ENCODE peak calls at places on chromosomes 16 and 17, in five cellular contexts. U is left ventricle myocardium inferior; X is breast epithelium; H is CD4-positive, alpha-beta T cell; Y is omental fat pad. O is an unnamed sample.

GRCh38 chr17:81731271-81731670 is 19.2 kb downstream of the SLC25A10 start:
- DNase-seq in X (no peak), Y (no peak), H (no peak), U (no peak), O (no peak)

GRCh38 chr17:73595068-73595865 is 49.0 kb downstream of the SDK2 start:
- DNase-seq in Y (no peak), X (no peak), H (no peak), U (peak; percentile 74), O (no peak)

GRCh38 chr17:16515933-16516332 is 23.9 kb upstream of the LRRC75A start:
- DNase-seq in Y (no peak), X (no peak), H (no peak), U (no peak), O (peak; percentile 0)

GRCh38 chr17:80856863-80857488 is 134.7 kb upstream of the CHMP6 start:
- DNase-seq in H (no peak), U (no peak), X (no peak), Y (no peak), O (no peak)

GRCh38 chr16:83272201-83272600 is 535.6 kb upstream of the HSBP1 start:
- DNase-seq in H (no peak), U (no peak), Y (no peak), X (no peak), O (no peak)

GRCh38 chr17:2435181-2435741 is 34.4 kb upstream of the MNT start:
- DNase-seq in Y (no peak), U (no peak), H (no peak), X (no peak), O (no peak)

GRCh38 chr17:76474894-76475293 is 7.5 kb downstream of the AANAT start:
- DNase-seq in U (no peak), Y (no peak), X (no peak), H (no peak), O (no peak)

GRCh38 chr17:64608571-64608981 is 53.5 kb downstream of the SMURF2 start:
- DNase-seq in Y (no peak), H (no peak), X (no peak), U (no peak), O (no peak)

GRCh38 chr16:10871157-10871991 is 5.6 kb upstream of the CIITA start:
- DNase-seq in H (no peak), Y (no peak), U (no peak), X (peak; percentile 83), O (peak; percentile 87)

GRCh38 chr17:40122944-40123810 is 1.4 kb downstream of the MSL1 start:
- DNase-seq in H (peak; percentile 57), X (no peak), Y (no peak), U (peak; percentile 45), O (no peak)

DNA sequence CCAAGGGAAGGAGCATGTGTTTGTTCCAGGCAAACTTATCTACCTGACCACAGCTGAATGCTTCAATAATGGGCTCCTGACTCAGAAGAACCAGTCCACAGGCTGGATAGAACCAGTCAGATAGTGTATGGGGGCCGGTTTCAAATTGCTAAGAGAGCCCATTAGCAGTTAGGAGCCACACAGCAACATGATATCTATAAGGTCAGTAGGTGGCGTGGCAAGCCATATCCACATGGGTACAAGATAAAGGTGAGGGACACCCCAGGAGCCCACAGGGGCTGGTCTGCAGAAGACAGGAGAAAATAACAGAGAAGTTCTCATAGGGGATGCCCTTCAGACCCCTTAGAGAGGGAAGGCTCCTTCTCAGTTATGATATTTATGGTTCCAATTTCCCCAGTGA is 31.6 kb upstream of the CDRT15 start:
- DNase-seq in X (no peak), H (no peak), U (no peak), Y (no peak), O (no peak)
- TF ChIP-seq CTCF in X (no peak), H (no peak), U (peak; percentile 14), Y (no peak), O (no peak)

GRCh38 chr17:44007346-44008204 is 3.2 kb downstream of the NAGS start:
- DNase-seq in U (peak; percentile 33), X (no peak), H (no peak), Y (no peak), O (peak; percentile 49)
- TF ChIP-seq CTCF in U (no peak), X (peak; percentile 5), H (no peak), Y (no peak), O (peak; percentile 12)

DNA sequence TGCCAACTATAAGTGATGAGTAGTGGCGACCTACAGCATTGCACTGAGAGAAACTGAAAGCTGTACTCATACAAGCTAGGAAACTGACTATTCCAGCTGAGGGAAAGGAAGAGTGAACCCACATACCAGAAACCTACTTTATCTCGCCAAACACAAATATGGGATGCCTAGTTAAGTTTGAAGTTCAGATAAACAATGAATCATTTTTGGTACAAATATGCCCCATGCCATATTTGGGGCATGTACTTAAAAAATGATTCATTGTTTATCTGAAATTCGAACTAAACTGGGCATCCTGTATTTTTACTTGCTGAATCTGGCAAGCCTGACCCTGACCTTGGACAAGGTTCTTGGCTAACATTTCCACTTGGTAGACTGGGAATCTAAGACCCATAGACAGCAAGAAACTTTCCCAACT is 527.8 kb upstream of the PSMD7 start:
- DNase-seq in H (no peak), X (no peak), Y (no peak), U (no peak), O (no peak)
- TF ChIP-seq CTCF in H (no peak), X (no peak), Y (no peak), U (no peak), O (no peak)

DNA sequence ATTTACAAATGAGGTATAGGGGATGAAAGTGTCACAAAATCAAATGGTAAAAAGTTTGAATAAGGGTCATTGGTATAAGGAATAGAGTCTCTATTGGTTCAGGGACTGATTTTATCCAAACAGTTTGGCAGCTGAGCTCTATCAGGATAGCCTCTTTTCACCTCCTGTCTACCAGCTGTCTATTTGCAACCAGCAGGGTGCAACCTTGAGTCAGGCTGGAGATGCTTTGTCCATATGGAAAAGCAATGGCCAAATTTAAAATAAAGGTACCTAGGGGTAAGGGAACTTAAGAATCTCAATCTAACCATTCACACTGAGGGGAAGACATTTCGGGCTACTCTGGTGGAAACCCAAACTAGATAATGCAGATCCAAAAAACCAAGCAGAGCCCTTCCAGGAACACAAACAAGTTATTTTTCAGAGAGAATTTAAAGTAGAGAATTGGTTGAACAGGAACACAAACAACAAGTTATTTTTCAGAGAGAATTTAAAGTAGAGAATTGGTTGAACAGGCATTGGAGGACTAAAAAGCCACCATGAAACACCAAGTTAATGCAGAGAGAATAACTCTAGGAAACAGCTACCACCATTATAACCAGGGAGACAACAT is 12.6 kb upstream of the CA10 start:
- DNase-seq in U (no peak), X (no peak), H (no peak), Y (no peak), O (no peak)
- TF ChIP-seq CTCF in U (no peak), X (peak; percentile 32), H (no peak), Y (no peak), O (no peak)

GRCh38 chr16:68396481-68396880 is 51.8 kb downstream of the SMPD3 start:
- DNase-seq in U (no peak), Y (no peak), H (peak; percentile 52), X (peak; percentile 24), O (no peak)
- TF ChIP-seq CTCF in U (peak; percentile 66), Y (no peak), H (peak; percentile 83), X (peak; percentile 77), O (peak; percentile 28)

O was measured in CD14-positive monocyte.